ENCODE peak calls at places on chromosomes 6 and 20, in six cellular contexts. One of them, this sample, is unnamed.

GRCh38 chr6:92820531-92820930 is 598.8 kb downstream of the EPHA7 start:
- DNase-seq in activated CD8-positive, alpha-beta memory T cell treated with anti-CD3 and anti-CD28 coated beads for 48 hours: no peak
- DNase-seq in coronary artery: no peak
- DNase-seq in COR-L47: no peak
- DNase-seq in lower lobe of right lung: no peak
- DNase-seq in RWPE1: no peak
- DNase-seq in this sample: no peak

GRCh38 chr6:3218266-3218665 is 9.2 kb downstream of the TUBB2B start:
- DNase-seq in activated CD8-positive, alpha-beta memory T cell treated with anti-CD3 and anti-CD28 coated beads for 48 hours: no peak
- DNase-seq in coronary artery: no peak
- DNase-seq in COR-L47: no peak
- DNase-seq in lower lobe of right lung: no peak
- DNase-seq in RWPE1: no peak
- DNase-seq in this sample: no peak

GRCh38 chr20:36167826-36168634 is 13.5 kb downstream of the EPB41L1 start:
- DNase-seq in activated CD8-positive, alpha-beta memory T cell treated with anti-CD3 and anti-CD28 coated beads for 48 hours: no peak
- DNase-seq in coronary artery: no peak
- DNase-seq in COR-L47: no peak
- DNase-seq in lower lobe of right lung: no peak
- DNase-seq in RWPE1: peak; percentile 80
- DNase-seq in this sample: no peak

GRCh38 chr6:37585937-37586336 is 86.2 kb upstream of the CCDC167 start:
- DNase-seq in activated CD8-positive, alpha-beta memory T cell treated with anti-CD3 and anti-CD28 coated beads for 48 hours: no peak
- DNase-seq in coronary artery: no peak
- DNase-seq in COR-L47: no peak
- DNase-seq in lower lobe of right lung: no peak
- DNase-seq in RWPE1: no peak
- DNase-seq in this sample: no peak

GRCh38 chr6:41080623-41081022 is 7.8 kb downstream of the NFYA start:
- DNase-seq in activated CD8-positive, alpha-beta memory T cell treated with anti-CD3 and anti-CD28 coated beads for 48 hours: no peak
- DNase-seq in coronary artery: no peak
- DNase-seq in COR-L47: no peak
- DNase-seq in lower lobe of right lung: no peak
- DNase-seq in RWPE1: no peak
- DNase-seq in this sample: no peak

GRCh38 chr6:35177586-35177985 is 36.2 kb upstream of the SCUBE3 start:
- DNase-seq in activated CD8-positive, alpha-beta memory T cell treated with anti-CD3 and anti-CD28 coated beads for 48 hours: no peak
- DNase-seq in coronary artery: no peak
- DNase-seq in COR-L47: no peak
- DNase-seq in lower lobe of right lung: no peak
- DNase-seq in RWPE1: no peak
- DNase-seq in this sample: no peak

GRCh38 chr6:47655719-47656595 is 42.4 kb upstream of the ADGRF4 start:
- DNase-seq in activated CD8-positive, alpha-beta memory T cell treated with anti-CD3 and anti-CD28 coated beads for 48 hours: no peak
- DNase-seq in coronary artery: no peak
- DNase-seq in COR-L47: no peak
- DNase-seq in lower lobe of right lung: no peak
- DNase-seq in RWPE1: peak; percentile 64
- DNase-seq in this sample: peak; percentile 75

GRCh38 chr6:137894779-137895385 is 27.8 kb downstream of the TNFAIP3 start:
- DNase-seq in activated CD8-positive, alpha-beta memory T cell treated with anti-CD3 and anti-CD28 coated beads for 48 hours: no peak
- DNase-seq in coronary artery: no peak
- DNase-seq in COR-L47: no peak
- DNase-seq in lower lobe of right lung: no peak
- DNase-seq in RWPE1: no peak
- DNase-seq in this sample: no peak

GRCh38 chr20:56924976-56925695 is 296.0 kb downstream of the TFAP2C start:
- DNase-seq in activated CD8-positive, alpha-beta memory T cell treated with anti-CD3 and anti-CD28 coated beads for 48 hours: no peak
- DNase-seq in coronary artery: no peak
- DNase-seq in COR-L47: no peak
- DNase-seq in lower lobe of right lung: no peak
- DNase-seq in RWPE1: no peak
- DNase-seq in this sample: peak; percentile 39

GRCh38 chr6:88481519-88481918 is 315.4 kb upstream of the CNR1 start:
- DNase-seq in activated CD8-positive, alpha-beta memory T cell treated with anti-CD3 and anti-CD28 coated beads for 48 hours: no peak
- DNase-seq in coronary artery: no peak
- DNase-seq in COR-L47: no peak
- DNase-seq in lower lobe of right lung: no peak
- DNase-seq in RWPE1: no peak
- DNase-seq in this sample: no peak

GRCh38 chr6:123321020-123321419 is 315.7 kb downstream of the TRDN start:
- DNase-seq in activated CD8-positive, alpha-beta memory T cell treated with anti-CD3 and anti-CD28 coated beads for 48 hours: no peak
- DNase-seq in coronary artery: no peak
- DNase-seq in COR-L47: no peak
- DNase-seq in lower lobe of right lung: no peak
- DNase-seq in RWPE1: no peak
- DNase-seq in this sample: no peak

GRCh38 chr6:35305117-35305516 is 7.5 kb downstream of the DEF6 start:
- DNase-seq in activated CD8-positive, alpha-beta memory T cell treated with anti-CD3 and anti-CD28 coated beads for 48 hours: no peak
- DNase-seq in coronary artery: no peak
- DNase-seq in COR-L47: no peak
- DNase-seq in lower lobe of right lung: no peak
- DNase-seq in RWPE1: no peak
- DNase-seq in this sample: no peak

GRCh38 chr6:19789100-19789805 is 47.9 kb upstream of the ID4 start:
- DNase-seq in activated CD8-positive, alpha-beta memory T cell treated with anti-CD3 and anti-CD28 coated beads for 48 hours: no peak
- DNase-seq in coronary artery: no peak
- DNase-seq in COR-L47: no peak
- DNase-seq in lower lobe of right lung: no peak
- DNase-seq in RWPE1: no peak
- DNase-seq in this sample: no peak

GRCh38 chr20:32287231-32287638 is 9.8 kb downstream of the KIF3B start:
- DNase-seq in activated CD8-positive, alpha-beta memory T cell treated with anti-CD3 and anti-CD28 coated beads for 48 hours: no peak
- DNase-seq in coronary artery: no peak
- DNase-seq in COR-L47: no peak
- DNase-seq in lower lobe of right lung: no peak
- DNase-seq in RWPE1: no peak
- DNase-seq in this sample: no peak

GRCh38 chr6:225121-225721 is 67.1 kb upstream of the DUSP22 start:
- DNase-seq in activated CD8-positive, alpha-beta memory T cell treated with anti-CD3 and anti-CD28 coated beads for 48 hours: peak; percentile 58
- DNase-seq in coronary artery: no peak
- DNase-seq in COR-L47: no peak
- DNase-seq in lower lobe of right lung: peak; percentile 57
- DNase-seq in RWPE1: peak; percentile 77
- DNase-seq in this sample: no peak

GRCh38 chr6:7640607-7641577 is 50.9 kb downstream of the SNRNP48 start:
- DNase-seq in activated CD8-positive, alpha-beta memory T cell treated with anti-CD3 and anti-CD28 coated beads for 48 hours: no peak
- DNase-seq in coronary artery: no peak
- DNase-seq in COR-L47: no peak
- DNase-seq in lower lobe of right lung: no peak
- DNase-seq in RWPE1: peak; percentile 78
- DNase-seq in this sample: no peak

GRCh38 chr6:44056392-44057237 is 70.6 kb downstream of the MRPL14 start:
- DNase-seq in activated CD8-positive, alpha-beta memory T cell treated with anti-CD3 and anti-CD28 coated beads for 48 hours: no peak
- DNase-seq in coronary artery: no peak
- DNase-seq in COR-L47: no peak
- DNase-seq in lower lobe of right lung: no peak
- DNase-seq in RWPE1: no peak
- DNase-seq in this sample: no peak

GRCh38 chr20:4073852-4074741 is 58.7 kb upstream of the RNF24 start:
- DNase-seq in activated CD8-positive, alpha-beta memory T cell treated with anti-CD3 and anti-CD28 coated beads for 48 hours: no peak
- DNase-seq in coronary artery: no peak
- DNase-seq in COR-L47: no peak
- DNase-seq in lower lobe of right lung: no peak
- DNase-seq in RWPE1: no peak
- DNase-seq in this sample: no peak

GRCh38 chr20:9403481-9403880 is 110.9 kb upstream of the LAMP5 start:
- DNase-seq in activated CD8-positive, alpha-beta memory T cell treated with anti-CD3 and anti-CD28 coated beads for 48 hours: no peak
- DNase-seq in coronary artery: no peak
- DNase-seq in COR-L47: no peak
- DNase-seq in lower lobe of right lung: no peak
- DNase-seq in RWPE1: no peak
- DNase-seq in this sample: no peak

GRCh38 chr20:1619861-1620444 is at the start of gene SIRPB1:
- DNase-seq in activated CD8-positive, alpha-beta memory T cell treated with anti-CD3 and anti-CD28 coated beads for 48 hours: no peak
- DNase-seq in coronary artery: no peak
- DNase-seq in COR-L47: no peak
- DNase-seq in lower lobe of right lung: peak; percentile 55
- DNase-seq in RWPE1: no peak
- DNase-seq in this sample: no peak

GRCh38 chr20:3889489-3890409 is 562 bp downstream of the PANK2 start:
- DNase-seq in activated CD8-positive, alpha-beta memory T cell treated with anti-CD3 and anti-CD28 coated beads for 48 hours: peak; percentile 11
- DNase-seq in coronary artery: peak; percentile 78
- DNase-seq in COR-L47: peak; percentile 44
- DNase-seq in lower lobe of right lung: peak; percentile 73
- DNase-seq in RWPE1: peak; percentile 31
- DNase-seq in this sample: no peak

GRCh38 chr6:168308390-168309144 is 11.0 kb downstream of the DACT2 start:
- DNase-seq in activated CD8-positive, alpha-beta memory T cell treated with anti-CD3 and anti-CD28 coated beads for 48 hours: no peak
- DNase-seq in coronary artery: no peak
- DNase-seq in COR-L47: no peak
- DNase-seq in lower lobe of right lung: no peak
- DNase-seq in RWPE1: no peak
- DNase-seq in this sample: no peak

GRCh38 chr6:110949679-110950285 is 8.7 kb upstream of the GTF3C6 start:
- DNase-seq in activated CD8-positive, alpha-beta memory T cell treated with anti-CD3 and anti-CD28 coated beads for 48 hours: no peak
- DNase-seq in coronary artery: no peak
- DNase-seq in COR-L47: peak; percentile 0
- DNase-seq in lower lobe of right lung: no peak
- DNase-seq in RWPE1: no peak
- DNase-seq in this sample: no peak

GRCh38 chr6:105940990-105941389 is 145.1 kb upstream of the PRDM1 start:
- DNase-seq in activated CD8-positive, alpha-beta memory T cell treated with anti-CD3 and anti-CD28 coated beads for 48 hours: no peak
- DNase-seq in coronary artery: no peak
- DNase-seq in COR-L47: no peak
- DNase-seq in lower lobe of right lung: no peak
- DNase-seq in RWPE1: no peak
- DNase-seq in this sample: no peak

GRCh38 chr20:54475334-54476287 is at the start of gene DOK5:
- DNase-seq in activated CD8-positive, alpha-beta memory T cell treated with anti-CD3 and anti-CD28 coated beads for 48 hours: no peak
- DNase-seq in coronary artery: no peak
- DNase-seq in COR-L47: no peak
- DNase-seq in lower lobe of right lung: peak; percentile 42
- DNase-seq in RWPE1: no peak
- DNase-seq in this sample: no peak

GRCh38 chr6:168025831-168026325 is 28.4 kb downstream of the KIF25 start:
- DNase-seq in activated CD8-positive, alpha-beta memory T cell treated with anti-CD3 and anti-CD28 coated beads for 48 hours: no peak
- DNase-seq in coronary artery: peak; percentile 53
- DNase-seq in COR-L47: no peak
- DNase-seq in lower lobe of right lung: no peak
- DNase-seq in RWPE1: no peak
- DNase-seq in this sample: no peak

GRCh38 chr6:44223471-44224153 is at the start of gene SLC29A1:
- DNase-seq in activated CD8-positive, alpha-beta memory T cell treated with anti-CD3 and anti-CD28 coated beads for 48 hours: peak; percentile 66
- DNase-seq in coronary artery: peak; percentile 86
- DNase-seq in COR-L47: peak; percentile 71
- DNase-seq in lower lobe of right lung: peak; percentile 88
- DNase-seq in RWPE1: peak; percentile 87
- DNase-seq in this sample: peak; percentile 86

GRCh38 chr6:32153252-32153834 is 598 bp upstream of the PPT2 start:
- DNase-seq in activated CD8-positive, alpha-beta memory T cell treated with anti-CD3 and anti-CD28 coated beads for 48 hours: no peak
- DNase-seq in coronary artery: peak; percentile 89
- DNase-seq in COR-L47: no peak
- DNase-seq in lower lobe of right lung: peak; percentile 68
- DNase-seq in RWPE1: peak; percentile 44
- DNase-seq in this sample: no peak

GRCh38 chr6:167047554-167047953 is 48.4 kb downstream of the CEP43 start:
- DNase-seq in activated CD8-positive, alpha-beta memory T cell treated with anti-CD3 and anti-CD28 coated beads for 48 hours: no peak
- DNase-seq in coronary artery: no peak
- DNase-seq in COR-L47: no peak
- DNase-seq in lower lobe of right lung: peak; percentile 76
- DNase-seq in RWPE1: no peak
- DNase-seq in this sample: no peak

GRCh38 chr20:39364320-39364719 is 402.2 kb downstream of the DHX35 start:
- DNase-seq in activated CD8-positive, alpha-beta memory T cell treated with anti-CD3 and anti-CD28 coated beads for 48 hours: no peak
- DNase-seq in coronary artery: no peak
- DNase-seq in COR-L47: no peak
- DNase-seq in lower lobe of right lung: no peak
- DNase-seq in RWPE1: no peak
- DNase-seq in this sample: no peak

This sample was measured in T47D.